ENCODE peak calls at places on chromosomes 3 and 15, in nine cellular contexts. N is left ventricle myocardium superior; X is activated B cell treated with CpG ODN at 0.5 μM for 24 hours; H is right lobe of liver; L is OCI-LY7; R is C1 segment of cervical spinal cord; S is activated T-cell treated with anti-CD3 and anti-CD28 coated beads, Interleukin-2, amount 50 U/mL, for 24 hours; C is naive thymus-derived CD4-positive, alpha-beta T cell; B is AG04450. U is an unnamed sample.

GRCh38 chr3:33096103-33096868 is 660 bp downstream of the GLB1 start:
- DNase-seq in N (peak), X (peak), H (peak), L (peak), R (peak), S (peak), C (peak), B (no peak), U (peak)

GRCh38 chr3:14608298-14608697 is 43.3 kb upstream of the CCDC174 start:
- DNase-seq in N (no peak), X (no peak), H (no peak), L (no peak), R (no peak), S (no peak), C (no peak), B (no peak), U (no peak)

GRCh38 chr3:81568378-81568777 is 193.1 kb downstream of the GBE1 start:
- DNase-seq in N (no peak), X (no peak), H (no peak), L (no peak), R (no peak), S (no peak), C (no peak), B (no peak), U (no peak)

GRCh38 chr3:38229036-38229435 is 36.6 kb upstream of the SLC22A13 start:
- DNase-seq in N (no peak), X (no peak), H (no peak), L (no peak), R (no peak), S (no peak), C (no peak), B (no peak), U (no peak)

GRCh38 chr3:9398715-9399708 is 1.6 kb downstream of the SETD5 start:
- DNase-seq in N (no peak), X (no peak), H (no peak), L (peak), R (no peak), S (no peak), C (no peak), B (no peak), U (no peak)

GRCh38 chr15:43093026-43093425 is 12.8 kb downstream of the UBR1 start:
- DNase-seq in N (no peak), X (no peak), H (no peak), L (no peak), R (no peak), S (no peak), C (no peak), B (peak), U (no peak)

GRCh38 chr15:31488437-31489204 is 162.0 kb downstream of the KLF13 start:
- DNase-seq in N (peak), X (no peak), H (peak), L (peak), R (no peak), S (peak), C (peak), B (peak), U (peak)

GRCh38 chr3:17901893-17902292 is 159.5 kb upstream of the TBC1D5 start:
- DNase-seq in N (no peak), X (no peak), H (no peak), L (peak), R (no peak), S (no peak), C (no peak), B (no peak), U (no peak)

GRCh38 chr3:55524565-55525244 is 37.6 kb upstream of the WNT5A start:
- DNase-seq in N (no peak), X (no peak), H (no peak), L (no peak), R (no peak), S (no peak), C (no peak), B (no peak), U (no peak)